ENCODE peak calls at places on chromosome 1, in five cellular contexts. L, F, T, X and P are unnamed samples.

GRCh38 chr1:149917590-149918144 is at the start of gene SV2A:
- DNase-seq in L (peak; percentile 63), F (no peak), T (no peak), X (no peak), P (no peak)

GRCh38 chr1:47578862-47579419 is 141.1 kb downstream of the FOXD2 start:
- DNase-seq in L (no peak), F (no peak), T (no peak), X (no peak), P (no peak)

GRCh38 chr1:100868364-100868995 is 26.2 kb downstream of the EXTL2 start:
- DNase-seq in L (peak; percentile 78), F (peak; percentile 58), T (no peak), X (no peak), P (no peak)

GRCh38 chr1:16888806-16889178 is 7.0 kb upstream of the RNU1-2 start:
- DNase-seq in L (no peak), F (no peak), T (no peak), X (no peak), P (peak; percentile 36)

GRCh38 chr1:38693031-38693430 is 166.5 kb downstream of the RRAGC start:
- DNase-seq in L (no peak), F (no peak), T (no peak), X (no peak), P (no peak)

GRCh38 chr1:153699116-153699515 is 20.6 kb downstream of the NPR1 start:
- DNase-seq in L (peak; percentile 35), F (no peak), T (no peak), X (no peak), P (no peak)

GRCh38 chr1:210770396-210770984 is 363.5 kb downstream of the KCNH1 start:
- DNase-seq in L (no peak), F (no peak), T (no peak), X (no peak), P (no peak)

GRCh38 chr1:185971688-185972087 is 237.5 kb downstream of the HMCN1 start:
- DNase-seq in L (peak; percentile 56), F (peak; percentile 94), T (no peak), X (no peak), P (no peak)

GRCh38 chr1:24393892-24394291 is 19.7 kb downstream of the STPG1 start:
- DNase-seq in L (peak; percentile 62), F (no peak), T (no peak), X (no peak), P (no peak)

GRCh38 chr1:14095001-14095400 is 395.0 kb downstream of the PRDM2 start:
- DNase-seq in L (peak; percentile 1), F (no peak), T (peak; percentile 29), X (no peak), P (peak; percentile 37)

GRCh38 chr1:214392246-214392645 is 111.3 kb downstream of the SMYD2 start:
- DNase-seq in L (no peak), F (no peak), T (no peak), X (no peak), P (no peak)

GRCh38 chr1:238642231-238642630 is 744.1 kb upstream of the CHRM3 start:
- DNase-seq in L (peak; percentile 63), F (no peak), T (no peak), X (no peak), P (no peak)